ENCODE peak calls at places on chromosome 2, in six cellular contexts. B is A549, R is K562, H is IMR-90, S is GM12878, V is SK-N-SH. D is an unnamed sample.

GRCh38 chr2:219454217-219454616 is 19.6 kb downstream of the SPEG start:
- DNase-seq in B (no peak), R (no peak), H (no peak), S (no peak), V (no peak), D (no peak)

GRCh38 chr2:37142546-37142945 is 14.2 kb downstream of the EIF2AK2 start:
- DNase-seq in B (no peak), R (no peak), H (no peak), S (no peak), V (no peak), D (no peak)

GRCh38 chr2:168740360-168740759 is 62.1 kb upstream of the NOSTRIN start:
- DNase-seq in B (no peak), R (no peak), H (peak; percentile 10), S (no peak), V (no peak), D (no peak)

GRCh38 chr2:97728091-97728596 is 14.8 kb downstream of the ZAP70 start:
- DNase-seq in B (no peak), R (no peak), H (no peak), S (no peak), V (no peak), D (no peak)

GRCh38 chr2:19774788-19775156 is 127.0 kb downstream of the TTC32 start:
- DNase-seq in B (no peak), R (no peak), H (peak; percentile 38), S (no peak), V (no peak), D (no peak)

GRCh38 chr2:120729410-120730052 is 6.1 kb upstream of the GLI2 start:
- DNase-seq in B (peak; percentile 83), R (peak; percentile 16), H (peak; percentile 88), S (no peak), V (no peak), D (no peak)

GRCh38 chr2:102661846-102662245 is 42.5 kb downstream of the SLC9A2 start:
- DNase-seq in B (no peak), R (no peak), H (no peak), S (no peak), V (no peak), D (no peak)

GRCh38 chr2:206275274-206276160 is 1.1 kb downstream of the ZDBF2 start:
- DNase-seq in B (peak; percentile 59), R (no peak), H (peak; percentile 53), S (peak; percentile 55), V (peak; percentile 40), D (no peak)

GRCh38 chr2:174003635-174004310 is 38.6 kb upstream of the SP3 start:
- DNase-seq in B (no peak), R (peak; percentile 27), H (no peak), S (no peak), V (no peak), D (peak; percentile 64)

GRCh38 chr2:237859082-237859433 is 365 bp upstream of the RAMP1 start:
- DNase-seq in B (no peak), R (no peak), H (no peak), S (no peak), V (no peak), D (no peak)

GRCh38 chr2:171334171-171334570 is 99.6 kb downstream of the METTL8 start:
- DNase-seq in B (no peak), R (no peak), H (no peak), S (no peak), V (no peak), D (no peak)

GRCh38 chr2:128315122-128315828 is 3.4 kb downstream of the HS6ST1 start:
- DNase-seq in B (no peak), R (no peak), H (no peak), S (no peak), V (peak; percentile 16), D (no peak)

GRCh38 chr2:152546230-152546837 is 170.9 kb downstream of the PRPF40A start:
- DNase-seq in B (no peak), R (no peak), H (peak; percentile 39), S (no peak), V (no peak), D (no peak)

GRCh38 chr2:19902272-19902730 is 518 bp upstream of the TTC32 start:
- DNase-seq in B (peak; percentile 15), R (peak; percentile 30), H (no peak), S (no peak), V (peak; percentile 29), D (no peak)

GRCh38 chr2:201127570-201127969 is 11.6 kb downstream of the CFLAR start:
- DNase-seq in B (peak; percentile 55), R (peak; percentile 38), H (peak; percentile 74), S (no peak), V (no peak), D (no peak)

GRCh38 chr2:218996937-218997336 is 3.7 kb upstream of the CRYBA2 start:
- DNase-seq in B (no peak), R (no peak), H (no peak), S (no peak), V (peak; percentile 85), D (no peak)

GRCh38 chr2:225402200-225402776 is 2.8 kb downstream of the NYAP2 start:
- DNase-seq in B (no peak), R (no peak), H (no peak), S (no peak), V (peak; percentile 3), D (no peak)

GRCh38 chr2:100745630-100746029 is 74.3 kb upstream of the NPAS2 start:
- DNase-seq in B (no peak), R (no peak), H (no peak), S (no peak), V (no peak), D (peak; percentile 25)

GRCh38 chr2:100741880-100742814 is 77.8 kb upstream of the NPAS2 start:
- DNase-seq in B (peak; percentile 53), R (no peak), H (peak; percentile 98), S (no peak), V (no peak), D (peak; percentile 82)

GRCh38 chr2:100744589-100744988 is 75.3 kb upstream of the NPAS2 start:
- DNase-seq in B (no peak), R (no peak), H (peak; percentile 65), S (no peak), V (no peak), D (peak; percentile 47)

GRCh38 chr2:100744184-100744583 is 75.8 kb upstream of the NPAS2 start:
- DNase-seq in B (no peak), R (no peak), H (no peak), S (no peak), V (no peak), D (no peak)

GRCh38 chr2:100742884-100743283 is 77.1 kb upstream of the NPAS2 start:
- DNase-seq in B (peak; percentile 24), R (no peak), H (peak; percentile 98), S (no peak), V (peak; percentile 13), D (peak; percentile 27)
- TF ChIP-seq SMC3 in B (no peak), R (no peak), H (no peak), S (no peak), V (no peak), D (no peak)

GRCh38 chr2:88870267-88870839 is 178.9 kb downstream of the RPIA start:
- DNase-seq in B (no peak), R (no peak), H (no peak), S (no peak), V (no peak), D (no peak)

GRCh38 chr2:88871336-88871735 is 179.9 kb downstream of the RPIA start:
- DNase-seq in B (no peak), R (no peak), H (no peak), S (no peak), V (no peak), D (no peak)

GRCh38 chr2:88868861-88869260 is 177.4 kb downstream of the RPIA start:
- DNase-seq in B (no peak), R (no peak), H (no peak), S (no peak), V (no peak), D (no peak)

GRCh38 chr2:88865801-88866353 is 174.4 kb downstream of the RPIA start:
- DNase-seq in B (no peak), R (no peak), H (no peak), S (no peak), V (no peak), D (no peak)

DNA sequence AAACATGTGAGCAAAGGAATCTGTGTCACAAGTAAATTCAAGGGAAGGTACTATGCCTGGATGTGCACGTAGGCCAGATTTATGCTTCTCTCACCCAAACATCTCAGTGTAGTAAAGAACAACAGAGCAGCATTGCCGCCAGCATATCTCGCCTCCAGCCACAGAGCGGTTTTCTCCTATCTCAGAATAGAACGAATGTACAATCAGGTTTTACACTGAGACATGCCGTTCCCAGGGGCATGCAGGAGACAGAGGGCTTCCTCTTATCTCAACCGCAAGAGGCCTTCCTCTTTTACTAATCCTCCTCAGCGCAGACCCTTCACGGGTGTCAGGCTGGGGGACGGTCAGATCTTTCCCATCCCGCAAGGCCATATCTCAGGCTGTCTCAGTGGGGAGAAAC is 175.3 kb downstream of the RPIA start:
- DNase-seq in B (no peak), R (peak; percentile 3), H (no peak), S (no peak), V (no peak), D (no peak)
- TF ChIP-seq SMC3 in B (no peak), R (no peak), H (no peak), S (no peak), V (no peak), D (no peak)

GRCh38 chr2:27049422-27050280 is 1.8 kb upstream of the AGBL5 start:
- DNase-seq in B (no peak), R (no peak), H (no peak), S (no peak), V (peak; percentile 88), D (no peak)
- TF ChIP-seq SMC3 in B (no peak), R (no peak), H (no peak), S (peak; percentile 13), V (no peak), D (no peak)

DNA sequence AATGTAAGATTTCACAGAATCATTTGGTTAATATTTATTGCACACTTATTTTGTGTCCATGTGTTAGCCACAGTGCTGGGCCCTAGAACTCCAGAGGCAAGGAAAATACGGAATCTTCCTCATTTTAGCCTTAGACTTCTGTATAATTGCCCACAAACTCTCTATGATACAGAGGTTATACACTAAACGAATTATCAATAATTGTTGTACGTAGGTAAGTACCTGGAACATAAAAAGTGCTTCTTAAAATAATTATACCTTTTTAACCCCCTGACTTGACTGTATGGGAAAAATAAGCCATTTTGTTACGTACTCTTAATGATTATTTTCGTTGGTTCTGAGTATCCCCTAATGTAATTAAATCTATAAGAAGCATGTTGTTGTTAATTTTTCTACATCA is 119.4 kb downstream of the ARHGAP15 start:
- DNase-seq in B (no peak), R (no peak), H (no peak), S (no peak), V (no peak), D (no peak)
- TF ChIP-seq SMC3 in B (no peak), R (no peak), H (no peak), S (no peak), V (no peak), D (no peak)

GRCh38 chr2:65456074-65456473 is 23.7 kb upstream of the SPRED2 start:
- DNase-seq in B (no peak), R (no peak), H (peak; percentile 72), S (no peak), V (no peak), D (no peak)

GRCh38 chr2:65453916-65454315 is 21.5 kb upstream of the SPRED2 start:
- DNase-seq in B (no peak), R (no peak), H (peak; percentile 11), S (no peak), V (no peak), D (no peak)

GRCh38 chr2:65452150-65452895 is 19.9 kb upstream of the SPRED2 start:
- DNase-seq in B (no peak), R (no peak), H (no peak), S (no peak), V (no peak), D (no peak)

GRCh38 chr2:65450810-65451209 is 18.4 kb upstream of the SPRED2 start:
- DNase-seq in B (no peak), R (no peak), H (no peak), S (no peak), V (no peak), D (no peak)

GRCh38 chr2:65450395-65450794 is 18.0 kb upstream of the SPRED2 start:
- DNase-seq in B (no peak), R (no peak), H (no peak), S (no peak), V (no peak), D (no peak)
- TF ChIP-seq SMC3 in B (no peak), R (no peak), H (no peak), S (no peak), V (no peak), D (no peak)

D was measured in HepG2.